ENCODE peak calls at places on chromosomes 6 and 20, in six cellular contexts. One of them, this sample, is unnamed.

GRCh38 chr20:17967595-17968365 is 814 bp downstream of the SNX5 start:
- DNase-seq in K562: peak; percentile 22
- DNase-seq in H1: no peak
- DNase-seq in HepG2: no peak
- DNase-seq in GM12878: no peak
- DNase-seq in GM12891: no peak
- DNase-seq in this sample: peak; percentile 13

GRCh38 chr20:51889466-51889865 is 87.1 kb upstream of the SALL4 start:
- DNase-seq in K562: no peak
- DNase-seq in H1: no peak
- DNase-seq in HepG2: no peak
- DNase-seq in GM12878: no peak
- DNase-seq in GM12891: no peak
- DNase-seq in this sample: no peak

GRCh38 chr6:147205690-147206600 is 1.7 kb downstream of the STXBP5 start:
- DNase-seq in K562: peak; percentile 64
- DNase-seq in H1: no peak
- DNase-seq in HepG2: peak; percentile 32
- DNase-seq in GM12878: no peak
- DNase-seq in GM12891: no peak
- DNase-seq in this sample: no peak

GRCh38 chr20:22688485-22688884 is 104.1 kb upstream of the FOXA2 start:
- DNase-seq in K562: no peak
- DNase-seq in H1: no peak
- DNase-seq in HepG2: no peak
- DNase-seq in GM12878: no peak
- DNase-seq in GM12891: no peak
- DNase-seq in this sample: no peak

GRCh38 chr20:14117768-14118167 is 122.5 kb downstream of the MACROD2 start:
- DNase-seq in K562: no peak
- DNase-seq in H1: no peak
- DNase-seq in HepG2: no peak
- DNase-seq in GM12878: no peak
- DNase-seq in GM12891: no peak
- DNase-seq in this sample: no peak

GRCh38 chr6:30361661-30362060 is 16.7 kb downstream of the RPP21 start:
- DNase-seq in K562: no peak
- DNase-seq in H1: no peak
- DNase-seq in HepG2: no peak
- DNase-seq in GM12878: no peak
- DNase-seq in GM12891: no peak
- DNase-seq in this sample: no peak

GRCh38 chr6:157668690-157669089 is 154.4 kb upstream of the SNX9 start:
- DNase-seq in K562: no peak
- DNase-seq in H1: no peak
- DNase-seq in HepG2: no peak
- DNase-seq in GM12878: no peak
- DNase-seq in GM12891: no peak
- DNase-seq in this sample: no peak

GRCh38 chr20:1816384-1817381 is 78.5 kb upstream of the SIRPA start:
- DNase-seq in K562: no peak
- DNase-seq in H1: no peak
- DNase-seq in HepG2: no peak
- DNase-seq in GM12878: no peak
- DNase-seq in GM12891: no peak
- DNase-seq in this sample: no peak

GRCh38 chr6:55794136-55794812 is 81.1 kb downstream of the BMP5 start:
- DNase-seq in K562: no peak
- DNase-seq in H1: no peak
- DNase-seq in HepG2: no peak
- DNase-seq in GM12878: no peak
- DNase-seq in GM12891: no peak
- DNase-seq in this sample: no peak

GRCh38 chr6:133896344-133896721 is 7.4 kb downstream of the TCF21 start:
- DNase-seq in K562: no peak
- DNase-seq in H1: no peak
- DNase-seq in HepG2: peak; percentile 34
- DNase-seq in GM12878: no peak
- DNase-seq in GM12891: no peak
- DNase-seq in this sample: no peak

GRCh38 chr6:156557269-156557885 is 219.8 kb upstream of the ARID1B start:
- DNase-seq in K562: peak; percentile 44
- DNase-seq in H1: no peak
- DNase-seq in HepG2: peak; percentile 26
- DNase-seq in GM12878: no peak
- DNase-seq in GM12891: no peak
- DNase-seq in this sample: no peak

GRCh38 chr20:20370087-20370575 is 2.2 kb downstream of the INSM1 start:
- DNase-seq in K562: no peak
- DNase-seq in H1: no peak
- DNase-seq in HepG2: no peak
- DNase-seq in GM12878: no peak
- DNase-seq in GM12891: no peak
- DNase-seq in this sample: no peak

GRCh38 chr6:83378621-83379388 is 52.0 kb downstream of the ME1 start:
- DNase-seq in K562: no peak
- DNase-seq in H1: no peak
- DNase-seq in HepG2: no peak
- DNase-seq in GM12878: no peak
- DNase-seq in GM12891: no peak
- DNase-seq in this sample: no peak

GRCh38 chr6:36642913-36643817 is 35.3 kb upstream of the CDKN1A start:
- DNase-seq in K562: no peak
- DNase-seq in H1: no peak
- DNase-seq in HepG2: peak; percentile 88
- DNase-seq in GM12878: no peak
- DNase-seq in GM12891: no peak
- DNase-seq in this sample: no peak

GRCh38 chr6:26054937-26055669 is 32.1 kb upstream of the HFE start:
- DNase-seq in K562: peak; percentile 89
- DNase-seq in H1: peak; percentile 73
- DNase-seq in HepG2: peak; percentile 97
- DNase-seq in GM12878: peak; percentile 88
- DNase-seq in GM12891: no peak
- DNase-seq in this sample: no peak
- TF ChIP-seq POLR2A in K562: peak; percentile 95
- TF ChIP-seq POLR2A in H1: peak; percentile 97
- TF ChIP-seq POLR2A in HepG2: peak; percentile 98
- TF ChIP-seq POLR2A in GM12878: peak; percentile 67
- TF ChIP-seq POLR2A in GM12891: no peak
- TF ChIP-seq POLR2A in this sample: no peak

GRCh38 chr20:50216543-50217206 is 26.0 kb downstream of the CEBPB start:
- DNase-seq in K562: no peak
- DNase-seq in H1: no peak
- DNase-seq in HepG2: peak; percentile 63
- DNase-seq in GM12878: no peak
- DNase-seq in GM12891: no peak
- DNase-seq in this sample: no peak

GRCh38 chr20:50213531-50214106 is 23.0 kb downstream of the CEBPB start:
- DNase-seq in K562: no peak
- DNase-seq in H1: no peak
- DNase-seq in HepG2: no peak
- DNase-seq in GM12878: no peak
- DNase-seq in GM12891: no peak
- DNase-seq in this sample: no peak

GRCh38 chr20:50215917-50216316 is 25.3 kb downstream of the CEBPB start:
- DNase-seq in K562: no peak
- DNase-seq in H1: no peak
- DNase-seq in HepG2: no peak
- DNase-seq in GM12878: no peak
- DNase-seq in GM12891: no peak
- DNase-seq in this sample: no peak

GRCh38 chr20:50215101-50215500 is 24.5 kb downstream of the CEBPB start:
- DNase-seq in K562: no peak
- DNase-seq in H1: no peak
- DNase-seq in HepG2: no peak
- DNase-seq in GM12878: no peak
- DNase-seq in GM12891: no peak
- DNase-seq in this sample: no peak

DNA sequence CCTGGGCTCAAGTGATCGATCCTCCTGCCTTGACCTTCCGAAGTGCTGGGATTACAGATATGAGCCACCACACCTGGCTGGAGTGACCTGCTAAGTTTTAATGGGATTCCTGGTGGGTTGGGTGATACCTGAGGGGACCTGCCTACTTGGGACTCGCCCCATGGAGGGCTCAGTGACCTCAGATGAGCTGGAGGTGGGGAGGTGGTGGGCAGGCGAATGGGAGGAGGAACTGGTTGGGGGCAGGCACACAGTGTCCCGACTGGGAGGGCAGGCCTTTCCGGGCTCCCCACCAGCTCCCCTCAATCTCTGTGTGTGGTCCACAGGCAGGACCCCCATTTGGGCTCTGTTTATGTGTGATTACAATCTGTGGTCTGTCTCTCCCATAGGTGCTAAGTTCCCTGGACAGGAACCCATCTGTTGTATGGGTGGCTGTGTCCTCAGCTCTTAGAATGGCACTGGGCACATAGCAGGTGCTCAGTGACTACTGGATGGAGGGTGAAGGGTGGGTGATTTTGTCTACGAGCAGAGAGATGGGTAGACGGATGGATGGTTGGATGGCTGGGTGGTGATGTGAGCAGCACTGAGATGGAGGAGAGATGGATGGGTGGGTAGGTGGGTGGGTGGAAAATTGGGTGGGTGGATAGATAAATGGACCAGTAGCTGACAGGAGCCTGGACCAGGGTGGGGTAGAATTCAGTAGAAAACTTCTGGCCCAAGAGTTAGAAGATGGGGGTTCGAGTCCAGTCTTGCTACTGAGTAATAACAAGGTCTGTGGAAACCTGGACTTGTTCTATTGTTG is 23.8 kb downstream of the CEBPB start:
- DNase-seq in K562: no peak
- DNase-seq in H1: no peak
- DNase-seq in HepG2: no peak
- DNase-seq in GM12878: no peak
- DNase-seq in GM12891: no peak
- DNase-seq in this sample: no peak
- TF ChIP-seq TAF1 in K562: no peak
- TF ChIP-seq TAF1 in H1: no peak
- TF ChIP-seq TAF1 in HepG2: no peak
- TF ChIP-seq TAF1 in GM12878: no peak
- TF ChIP-seq TAF1 in GM12891: no peak
- TF ChIP-seq TAF1 in this sample: no peak

GRCh38 chr6:10529231-10529801 is 8.2 kb downstream of the GCNT2 start:
- DNase-seq in K562: no peak
- DNase-seq in H1: no peak
- DNase-seq in HepG2: peak; percentile 42
- DNase-seq in GM12878: no peak
- DNase-seq in GM12891: no peak
- DNase-seq in this sample: no peak

GRCh38 chr6:10531513-10531912 is 10.4 kb downstream of the GCNT2 start:
- DNase-seq in K562: no peak
- DNase-seq in H1: no peak
- DNase-seq in HepG2: no peak
- DNase-seq in GM12878: no peak
- DNase-seq in GM12891: no peak
- DNase-seq in this sample: no peak

GRCh38 chr6:10526156-10526555 is 5.0 kb downstream of the GCNT2 start:
- DNase-seq in K562: no peak
- DNase-seq in H1: no peak
- DNase-seq in HepG2: no peak
- DNase-seq in GM12878: no peak
- DNase-seq in GM12891: no peak
- DNase-seq in this sample: no peak

GRCh38 chr6:10531942-10532341 is 10.8 kb downstream of the GCNT2 start:
- DNase-seq in K562: no peak
- DNase-seq in H1: no peak
- DNase-seq in HepG2: no peak
- DNase-seq in GM12878: no peak
- DNase-seq in GM12891: no peak
- DNase-seq in this sample: no peak

DNA sequence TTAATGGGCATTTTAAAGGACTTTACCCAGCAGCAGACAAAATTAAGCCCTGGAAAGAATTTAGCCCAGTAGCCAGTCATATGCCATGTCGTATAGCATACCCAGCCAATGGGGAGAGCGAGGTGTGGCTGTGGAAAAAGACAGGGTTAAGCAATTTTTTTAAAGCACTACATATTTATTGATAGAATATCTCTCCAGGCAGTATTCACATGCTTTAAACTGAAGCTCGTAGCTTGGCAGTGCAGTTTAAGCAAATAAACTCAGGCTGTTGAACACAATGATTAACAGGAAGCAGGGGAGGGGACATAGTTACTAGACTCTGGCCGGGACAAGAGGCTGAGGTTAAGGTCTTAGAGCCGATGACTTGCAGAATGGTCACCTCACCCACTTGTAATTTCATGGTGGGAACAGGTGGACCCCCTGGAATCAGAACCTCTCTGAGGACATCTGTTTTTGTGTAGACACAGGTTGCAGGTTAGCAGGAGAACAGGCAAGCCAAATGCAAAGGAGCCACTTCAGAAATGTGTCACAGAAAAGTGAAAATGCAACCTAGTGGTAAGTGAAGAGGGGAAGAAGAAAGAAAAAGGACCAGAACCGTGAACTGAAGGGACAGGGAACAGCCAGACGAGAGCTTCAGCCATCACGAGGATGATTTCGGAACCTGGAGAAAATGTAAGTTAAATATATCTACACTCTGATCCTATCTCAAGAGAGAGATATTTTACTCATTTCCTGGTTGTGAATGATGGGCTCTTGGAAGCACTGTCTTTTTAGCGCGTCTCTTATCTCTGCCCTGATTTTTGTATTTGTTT is 7.2 kb downstream of the GCNT2 start:
- DNase-seq in K562: no peak
- DNase-seq in H1: no peak
- DNase-seq in HepG2: peak; percentile 94
- DNase-seq in GM12878: peak; percentile 72
- DNase-seq in GM12891: no peak
- DNase-seq in this sample: no peak
- TF ChIP-seq POLR2A in K562: no peak
- TF ChIP-seq POLR2A in H1: no peak
- TF ChIP-seq POLR2A in HepG2: peak; percentile 96
- TF ChIP-seq POLR2A in GM12878: peak; percentile 65
- TF ChIP-seq POLR2A in GM12891: peak; percentile 86
- TF ChIP-seq POLR2A in this sample: peak; percentile 63

DNA sequence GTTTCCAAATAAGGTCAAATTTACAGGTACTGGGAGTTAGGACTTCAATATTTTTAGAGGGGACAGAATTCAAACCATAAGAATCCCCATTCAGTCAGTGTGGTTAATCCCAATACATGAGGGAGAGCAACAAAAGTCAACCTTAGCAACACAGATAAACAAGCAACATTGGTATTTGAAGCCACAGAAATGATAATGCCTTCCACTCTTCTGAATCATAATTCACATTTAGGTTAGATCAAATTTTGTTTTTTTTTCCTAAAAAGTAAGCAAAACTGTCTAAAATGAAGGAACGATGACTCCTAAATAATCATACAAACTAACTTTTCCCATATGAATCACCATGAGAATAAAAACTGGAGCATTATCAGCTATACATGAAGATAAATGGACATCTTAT is 246.0 kb upstream of the TENT5A start:
- DNase-seq in K562: no peak
- DNase-seq in H1: no peak
- DNase-seq in HepG2: no peak
- DNase-seq in GM12878: no peak
- DNase-seq in GM12891: no peak
- DNase-seq in this sample: no peak
- TF ChIP-seq TAF1 in K562: no peak
- TF ChIP-seq TAF1 in H1: no peak
- TF ChIP-seq TAF1 in HepG2: no peak
- TF ChIP-seq TAF1 in GM12878: no peak
- TF ChIP-seq TAF1 in GM12891: no peak
- TF ChIP-seq TAF1 in this sample: no peak

GRCh38 chr6:35452186-35453090 is at the start of gene FANCE:
- DNase-seq in K562: peak; percentile 99
- DNase-seq in H1: peak; percentile 100
- DNase-seq in HepG2: peak; percentile 84
- DNase-seq in GM12878: peak; percentile 72
- DNase-seq in GM12891: peak; percentile 90
- DNase-seq in this sample: peak; percentile 92
- TF ChIP-seq POLR2A in K562: peak; percentile 92
- TF ChIP-seq POLR2A in H1: no peak
- TF ChIP-seq POLR2A in HepG2: peak; percentile 31
- TF ChIP-seq POLR2A in GM12878: peak; percentile 69
- TF ChIP-seq POLR2A in GM12891: no peak
- TF ChIP-seq POLR2A in this sample: no peak

This sample was measured in GM12892.